ENCODE peak calls at places on chromosome 11, in four cellular contexts. X is gastrocnemius medialis, F is H1, W is glutamatergic neuron. L is an unnamed sample.

GRCh38 chr11:73323464-73323863 is 15.4 kb downstream of the ARHGEF17 start:
- DNase-seq in W (peak), X (peak), F (peak), L (peak)

GRCh38 chr11:110152199-110152598 is 59.0 kb downstream of the ZC3H12C start:
- DNase-seq in F (no peak), X (no peak), W (no peak), L (no peak)

GRCh38 chr11:18698341-18699268 is at the start of gene TMEM86A:
- DNase-seq in F (peak), W (peak), X (peak), L (peak)

GRCh38 chr11:73538381-73538872 is 59.5 kb downstream of the FAM168A start:
- DNase-seq in X (no peak), W (no peak), F (no peak), L (no peak)

GRCh38 chr11:82998697-82999096 is 73.0 kb downstream of the RAB30 start:
- DNase-seq in F (no peak), X (no peak), W (no peak), L (no peak)

GRCh38 chr11:114176321-114176720 is 116.8 kb downstream of the ZBTB16 start:
- DNase-seq in F (no peak), W (no peak), X (no peak), L (no peak)

GRCh38 chr11:113465786-113466185 is 9.4 kb downstream of the DRD2 start:
- DNase-seq in X (no peak), F (no peak), W (no peak), L (no peak)

GRCh38 chr11:96430668-96431067 is 40.9 kb downstream of the JRKL start:
- DNase-seq in X (no peak), F (no peak), W (no peak), L (no peak)

GRCh38 chr11:87878373-87878779 is 296.9 kb downstream of the RAB38 start:
- DNase-seq in X (no peak), W (no peak), F (no peak), L (peak)

GRCh38 chr11:13928566-13929251 is 33.8 kb upstream of the SPON1 start:
- DNase-seq in W (no peak), F (no peak), X (no peak), L (no peak)

GRCh38 chr11:131710511-131710910 is 340.1 kb downstream of the NTM start:
- DNase-seq in F (no peak), W (no peak), X (no peak), L (no peak)

GRCh38 chr11:132658696-132659095 is 873.6 kb downstream of the OPCML start:
- DNase-seq in X (no peak), W (no peak), F (no peak), L (no peak)

GRCh38 chr11:120929664-120930154 is 94.2 kb upstream of the TBCEL start:
- DNase-seq in W (peak), X (no peak), F (peak), L (peak)

GRCh38 chr11:70618471-70619101 is 220.3 kb downstream of the CTTN start:
- DNase-seq in X (no peak), W (no peak), F (no peak), L (no peak)

GRCh38 chr11:68340003-68340767 is 27.8 kb downstream of the LRP5 start:
- DNase-seq in W (no peak), X (no peak), F (no peak), L (no peak)

GRCh38 chr11:26106713-26107112 is 225.2 kb upstream of the ANO3 start:
- DNase-seq in F (no peak), X (no peak), W (no peak), L (no peak)

GRCh38 chr11:10350341-10350740 is 45.5 kb downstream of the ADM start:
- DNase-seq in W (no peak), X (no peak), F (no peak), L (no peak)

GRCh38 chr11:75275581-75275980 is 35.0 kb downstream of the TPBGL start:
- DNase-seq in W (no peak), F (no peak), X (peak), L (no peak)

GRCh38 chr11:61826930-61827572 is 1.0 kb upstream of the FADS2 start:
- DNase-seq in F (peak), X (no peak), W (peak), L (no peak)

GRCh38 chr11:10655931-10656576 is 37.5 kb downstream of the IRAG1 start:
- DNase-seq in W (no peak), F (no peak), X (no peak), L (no peak)

GRCh38 chr11:39374963-39375698 is 2084.3 kb downstream of the LRRC4C start:
- DNase-seq in F (no peak), W (no peak), X (no peak), L (peak)

GRCh38 chr11:46238078-46238966 is 39.1 kb upstream of the CREB3L1 start:
- DNase-seq in F (peak), X (peak), W (peak), L (peak)

GRCh38 chr11:82765466-82766034 is 31.9 kb upstream of the FAM181B start:
- DNase-seq in F (no peak), X (no peak), W (no peak), L (no peak)

GRCh38 chr11:10878408-10879214 is 20.8 kb upstream of the ZBED5 start:
- DNase-seq in X (no peak), W (no peak), F (no peak), L (no peak)

GRCh38 chr11:93524868-93525267 is 18.3 kb downstream of the SMCO4 start:
- DNase-seq in F (no peak), W (no peak), X (no peak), L (no peak)

GRCh38 chr11:11000546-11001283 is 142.9 kb upstream of the ZBED5 start:
- DNase-seq in X (no peak), F (no peak), W (no peak), L (no peak)

GRCh38 chr11:114157476-114158050 is 98.1 kb downstream of the ZBTB16 start:
- DNase-seq in F (no peak), X (peak), W (no peak), L (no peak)

GRCh38 chr11:126340960-126341709 is 14.4 kb upstream of the ST3GAL4 start:
- DNase-seq in W (no peak), X (no peak), F (no peak), L (no peak)

GRCh38 chr11:68206211-68206610 is 6.9 kb downstream of the KMT5B start:
- DNase-seq in X (no peak), F (peak), W (no peak), L (peak)

GRCh38 chr11:112024178-112024777 is 930 bp upstream of the DLAT start:
- DNase-seq in X (no peak), F (no peak), W (no peak), L (no peak)

GRCh38 chr11:14320020-14320419 is 39.0 kb downstream of the RRAS2 start:
- DNase-seq in W (no peak), F (no peak), X (no peak), L (no peak)

GRCh38 chr11:44927174-44927661 is 23.5 kb downstream of the TP53I11 start:
- DNase-seq in W (peak), F (peak), X (peak), L (peak)

GRCh38 chr11:44928807-44929206 is 21.9 kb downstream of the TP53I11 start:
- DNase-seq in F (no peak), W (no peak), X (no peak), L (no peak)

GRCh38 chr11:44928144-44928543 is 22.5 kb downstream of the TP53I11 start:
- DNase-seq in W (no peak), F (no peak), X (no peak), L (no peak)

GRCh38 chr11:44923796-44924195 is 26.9 kb downstream of the TP53I11 start:
- DNase-seq in W (no peak), F (no peak), X (no peak), L (no peak)

GRCh38 chr11:44926036-44926435 is 24.6 kb downstream of the TP53I11 start:
- DNase-seq in X (no peak), F (no peak), W (no peak), L (no peak)
- TF ChIP-seq CTCF in X (no peak), F (no peak), W (no peak), L (no peak)

GRCh38 chr11:118634435-118635236 is 27.2 kb downstream of the PHLDB1 start:
- DNase-seq in F (peak), W (peak), X (peak), L (peak)
- TF ChIP-seq CTCF in F (no peak), W (no peak), X (peak), L (no peak)

DNA sequence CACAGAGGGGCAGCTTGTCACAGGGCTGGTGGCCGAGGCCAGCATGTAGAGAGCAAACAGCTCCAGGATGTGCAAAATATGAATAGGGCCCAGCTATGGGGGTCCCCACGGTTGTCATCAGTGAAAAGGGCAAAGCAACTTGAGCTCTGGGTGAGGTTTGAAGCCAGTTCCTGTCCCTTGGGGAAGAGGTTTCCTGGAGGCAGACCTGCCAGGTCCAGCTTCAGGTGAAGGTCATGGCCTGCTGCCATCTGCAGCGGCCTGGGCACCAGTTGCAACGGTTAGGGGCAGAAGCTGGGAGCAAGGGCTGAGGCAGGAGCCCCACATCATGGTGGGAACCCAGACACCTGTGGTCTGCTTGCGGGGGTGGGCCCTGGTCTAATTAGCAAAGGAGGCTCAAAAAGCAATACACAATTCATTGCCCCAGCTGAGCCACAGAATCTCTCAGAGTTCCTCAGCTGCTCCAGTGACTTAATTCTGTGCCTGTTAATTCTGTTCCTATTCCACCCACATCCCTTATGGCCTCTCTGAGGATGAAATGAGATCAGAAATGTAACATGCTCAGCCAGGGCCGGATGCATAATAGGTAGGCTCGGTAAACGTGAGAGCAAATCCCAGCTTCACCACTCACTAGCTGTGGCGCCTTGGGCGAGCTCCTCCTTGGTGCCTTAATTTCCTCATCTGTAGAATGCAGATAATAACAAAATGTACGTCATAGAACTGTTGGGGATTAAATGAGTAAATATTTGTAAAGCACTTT is 42.7 kb upstream of the DKK3 start:
- DNase-seq in X (no peak), F (no peak), W (no peak), L (no peak)
- TF ChIP-seq CTCF in X (no peak), F (no peak), W (no peak), L (no peak)

DNA sequence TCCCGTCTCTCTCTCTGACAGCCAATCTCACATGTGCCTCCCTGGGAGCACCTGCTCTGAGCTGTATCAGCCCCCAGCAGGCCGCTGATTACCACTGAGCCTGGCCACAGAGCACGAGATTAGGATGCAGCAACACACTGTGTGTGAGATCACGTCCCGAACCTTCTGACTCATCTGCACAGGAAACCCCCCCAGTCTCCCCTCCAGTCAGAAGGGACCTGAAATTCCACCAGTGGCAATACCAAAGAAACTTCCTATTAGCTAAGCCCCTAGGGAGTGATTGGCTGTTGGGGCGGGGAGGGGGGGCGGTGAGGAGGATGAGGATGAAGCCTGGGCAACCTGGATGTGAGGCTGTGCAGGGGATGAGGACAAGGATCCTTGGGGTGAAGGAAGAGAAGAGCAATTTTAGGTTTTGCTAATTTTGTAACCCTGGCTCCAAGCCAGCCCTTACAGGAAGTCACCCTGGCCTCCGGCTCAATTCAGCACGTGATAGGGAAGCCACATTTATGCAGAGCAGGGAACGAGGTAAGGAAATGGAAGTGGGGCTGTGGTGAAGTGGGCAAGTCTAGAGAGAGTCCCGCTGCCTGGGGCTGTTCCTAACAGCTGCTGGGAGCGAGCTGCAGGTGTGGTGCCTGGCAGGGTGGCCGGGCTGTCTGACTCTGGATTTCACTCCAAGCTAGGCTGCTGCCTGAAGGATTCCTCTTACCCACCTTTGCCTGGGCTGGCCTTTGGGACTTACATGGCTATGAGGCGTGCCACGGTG is 1.9 kb downstream of the SLC43A3 start:
- DNase-seq in X (peak), W (no peak), F (no peak), L (no peak)
- TF ChIP-seq CTCF in X (no peak), W (no peak), F (no peak), L (no peak)

GRCh38 chr11:128645968-128646367 is 47.9 kb upstream of the FLI1 start:
- DNase-seq in X (no peak), F (no peak), W (no peak), L (no peak)
- TF ChIP-seq CTCF in X (no peak), F (no peak), W (no peak), L (no peak)

DNA sequence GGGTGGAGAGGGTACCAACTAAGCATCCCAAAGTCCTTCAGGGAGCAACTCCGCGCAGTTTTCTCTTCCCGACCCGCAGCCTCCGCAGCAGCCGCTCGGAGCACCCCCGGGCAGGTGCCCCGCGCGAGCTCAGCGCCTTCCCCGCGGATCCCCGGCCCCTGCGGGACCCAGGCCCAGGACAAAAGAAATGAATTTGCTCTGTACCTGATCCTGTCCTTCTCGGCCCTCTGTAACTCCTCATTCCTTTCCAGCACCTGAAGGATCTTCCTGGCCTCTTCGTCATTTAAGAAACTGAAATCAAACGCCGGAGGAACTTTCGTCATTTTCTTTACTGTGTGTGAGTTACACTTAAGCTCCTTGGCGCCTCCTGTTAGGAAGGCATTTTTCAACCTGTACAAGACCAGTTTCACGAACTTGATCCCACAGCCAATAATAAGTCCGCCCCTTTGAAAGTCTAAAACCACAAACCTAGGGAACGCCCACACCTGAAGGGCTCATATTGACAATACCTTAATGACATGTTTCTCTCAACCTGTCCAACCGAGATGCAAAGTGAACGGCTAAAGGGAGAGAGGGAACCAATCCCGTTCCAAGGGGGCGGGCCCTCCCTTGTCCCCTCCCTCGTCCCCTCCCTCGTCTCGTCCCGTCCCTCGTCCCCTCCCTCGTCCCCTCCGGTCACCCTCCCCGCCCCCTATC is at the start of gene EXPH5:
- DNase-seq in F (peak), X (peak), W (peak), L (peak)
- TF ChIP-seq CTCF in F (no peak), X (no peak), W (no peak), L (no peak)

DNA sequence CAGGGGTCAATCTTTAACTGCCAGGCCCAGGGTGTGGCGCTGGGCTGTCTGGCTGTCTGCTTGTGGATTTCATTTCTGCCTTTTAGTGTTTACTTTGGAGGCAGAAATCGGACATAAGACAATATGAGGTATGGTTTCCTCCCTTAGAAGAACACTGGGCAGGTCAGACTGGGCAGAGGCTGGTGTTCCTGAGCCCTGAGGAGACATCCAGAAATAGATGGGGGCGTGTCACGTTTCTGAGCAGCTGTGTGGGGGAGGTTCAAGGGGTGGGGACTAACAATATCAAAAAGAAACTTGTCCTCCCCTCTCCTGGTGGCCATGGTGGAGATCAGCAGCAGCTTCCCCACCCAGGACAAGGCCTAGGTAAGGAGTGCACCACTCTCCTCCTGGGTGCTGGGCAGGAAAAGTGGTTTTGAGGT is at the start of gene ART1:
- DNase-seq in W (no peak), F (no peak), X (peak), L (no peak)
- TF ChIP-seq CTCF in W (no peak), F (no peak), X (peak), L (no peak)

GRCh38 chr11:65530157-65530496 is 5.2 kb downstream of the SCYL1 start:
- DNase-seq in X (no peak), W (no peak), F (no peak), L (no peak)
- TF ChIP-seq CTCF in X (no peak), W (no peak), F (peak), L (no peak)

DNA sequence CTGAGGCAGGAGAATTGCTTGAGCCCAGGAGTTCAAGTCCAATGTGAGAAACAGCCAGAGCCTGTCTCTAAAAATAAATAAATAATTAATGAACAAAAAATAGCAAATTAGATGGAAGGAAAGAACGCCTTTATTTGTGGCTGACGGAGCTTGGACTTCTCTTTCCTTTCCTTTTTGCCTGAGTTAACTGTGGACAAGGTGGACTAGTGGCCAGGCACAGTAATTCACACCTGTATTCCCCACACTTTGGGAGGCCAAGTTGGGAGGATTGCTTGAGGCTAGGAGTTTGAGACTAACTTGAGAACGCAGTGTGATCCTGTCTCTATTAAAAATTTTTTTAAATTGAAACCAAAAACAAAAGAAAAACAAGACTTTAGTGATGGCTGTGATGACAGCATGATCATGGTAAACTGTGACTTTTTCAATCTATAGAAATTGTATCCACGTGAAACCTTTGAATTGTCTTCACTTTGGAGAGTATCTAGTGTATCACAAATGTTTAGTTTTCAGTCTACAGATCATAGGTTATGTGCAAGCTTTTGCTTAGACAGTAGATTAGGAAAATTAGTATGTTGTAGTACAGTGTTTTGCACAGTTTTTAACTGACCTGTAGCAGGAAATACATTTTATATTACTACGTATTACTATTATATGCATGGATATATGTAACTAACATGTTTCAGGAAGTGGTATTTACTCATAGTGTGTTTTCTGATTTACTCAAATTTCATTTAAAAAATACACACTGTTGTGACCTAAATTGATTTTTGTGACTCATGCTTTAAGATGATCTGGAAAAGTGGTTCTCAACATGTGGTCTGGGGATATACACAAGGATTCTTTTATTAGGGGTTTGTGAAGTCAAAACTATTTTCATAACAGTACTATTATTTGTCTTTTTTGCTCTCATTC is 42.1 kb downstream of the KDM2A start:
- DNase-seq in X (no peak), F (no peak), W (no peak), L (no peak)
- TF ChIP-seq CTCF in X (no peak), F (no peak), W (peak), L (no peak)

GRCh38 chr11:58902881-58903280 is 36.4 kb upstream of the GLYATL1 start:
- DNase-seq in F (no peak), X (no peak), W (no peak), L (no peak)

GRCh38 chr11:58905716-58906547 is 33.4 kb upstream of the GLYATL1 start:
- DNase-seq in X (no peak), F (peak), W (peak), L (peak)

GRCh38 chr11:58898106-58898505 is 41.2 kb upstream of the GLYATL1 start:
- DNase-seq in F (no peak), W (no peak), X (no peak), L (no peak)

GRCh38 chr11:58905141-58905715 is 34.1 kb upstream of the GLYATL1 start:
- DNase-seq in W (peak), X (no peak), F (peak), L (peak)

GRCh38 chr11:58900479-58901420 is 38.5 kb upstream of the GLYATL1 start:
- DNase-seq in X (no peak), F (peak), W (peak), L (peak)
- TF ChIP-seq CTCF in X (no peak), F (peak), W (peak), L (peak)

L was measured in endothelial cell.